ENCODE peak calls at places on chromosomes 16 and 17, in six cellular contexts. B, Z, L, M, A and C are unnamed samples.

GRCh38 chr16:47528431-47528830 is 67.3 kb downstream of the PHKB start:
- DNase-seq in B (no peak), Z (no peak), L (no peak), M (no peak), A (no peak), C (no peak)

GRCh38 chr17:30376621-30377452 is 1.9 kb upstream of the CPD start:
- DNase-seq in B (peak; percentile 29), Z (no peak), L (no peak), M (peak; percentile 77), A (peak; percentile 69), C (peak; percentile 60)

GRCh38 chr17:57892820-57893595 is 43.2 kb upstream of the MRPS23 start:
- DNase-seq in B (peak; percentile 78), Z (no peak), L (no peak), M (no peak), A (peak; percentile 93), C (peak; percentile 100)

GRCh38 chr17:54935487-54935886 is 33.0 kb downstream of the COX11 start:
- DNase-seq in B (no peak), Z (no peak), L (no peak), M (no peak), A (no peak), C (no peak)

GRCh38 chr17:76932402-76933333 is 64.5 kb downstream of the MGAT5B start:
- DNase-seq in B (no peak), Z (no peak), L (no peak), M (no peak), A (no peak), C (no peak)

GRCh38 chr16:75262104-75262799 is 10.8 kb upstream of the BCAR1 start:
- DNase-seq in B (peak; percentile 25), Z (no peak), L (no peak), M (no peak), A (no peak), C (no peak)

GRCh38 chr17:16464641-16465312 is 27.2 kb downstream of the LRRC75A start:
- DNase-seq in B (no peak), Z (no peak), L (no peak), M (no peak), A (no peak), C (no peak)

GRCh38 chr17:39852239-39852638 is 11.9 kb downstream of the IKZF3 start:
- DNase-seq in B (no peak), Z (no peak), L (no peak), M (no peak), A (no peak), C (no peak)

GRCh38 chr16:54487933-54488332 is 201.3 kb upstream of the IRX3 start:
- DNase-seq in B (no peak), Z (no peak), L (no peak), M (no peak), A (no peak), C (no peak)

GRCh38 chr17:2042355-2042929 is 620 bp downstream of the OVCA2 start:
- DNase-seq in B (no peak), Z (no peak), L (no peak), M (no peak), A (peak; percentile 37), C (no peak)

GRCh38 chr17:75774988-75775668 is 9.5 kb upstream of the UNK start:
- DNase-seq in B (no peak), Z (no peak), L (no peak), M (no peak), A (no peak), C (no peak)

GRCh38 chr16:3612510-3613466 is 1.4 kb upstream of the SLX4 start:
- DNase-seq in B (no peak), Z (no peak), L (no peak), M (no peak), A (no peak), C (no peak)

GRCh38 chr16:88487920-88488842 is 35.1 kb downstream of the ZFPM1 start:
- DNase-seq in B (no peak), Z (no peak), L (no peak), M (no peak), A (no peak), C (no peak)

GRCh38 chr16:1706386-1707192 is 594 bp downstream of the MAPK8IP3 start:
- DNase-seq in B (no peak), Z (no peak), L (no peak), M (peak; percentile 63), A (peak; percentile 66), C (no peak)

GRCh38 chr17:39404542-39405378 is 3.3 kb upstream of the FBXL20 start:
- DNase-seq in B (no peak), Z (no peak), L (no peak), M (peak; percentile 33), A (peak; percentile 81), C (peak; percentile 61)

GRCh38 chr17:261640-262039 is 80.2 kb upstream of the DOC2B start:
- DNase-seq in B (no peak), Z (no peak), L (no peak), M (no peak), A (no peak), C (no peak)

GRCh38 chr17:78355045-78355641 is 4.7 kb downstream of the SOCS3 start:
- DNase-seq in B (no peak), Z (no peak), L (no peak), M (peak; percentile 57), A (no peak), C (no peak)

GRCh38 chr17:36510636-36511035 is 24.0 kb downstream of the MYO19 start:
- DNase-seq in B (no peak), Z (no peak), L (no peak), M (no peak), A (peak; percentile 4), C (no peak)

GRCh38 chr17:8481703-8482102 is 46.0 kb downstream of the NDEL1 start:
- DNase-seq in B (no peak), Z (no peak), L (no peak), M (no peak), A (no peak), C (no peak)

GRCh38 chr17:4850236-4850635 is 17.1 kb downstream of the MINK1 start:
- DNase-seq in B (no peak), Z (no peak), L (no peak), M (no peak), A (no peak), C (no peak)

GRCh38 chr16:54962045-54962444 is 31.4 kb downstream of the IRX5 start:
- DNase-seq in B (no peak), Z (no peak), L (no peak), M (no peak), A (no peak), C (no peak)

GRCh38 chr17:77526259-77526711 is 385.5 kb downstream of the SEC14L1 start:
- DNase-seq in B (no peak), Z (no peak), L (no peak), M (no peak), A (no peak), C (no peak)